ENCODE peak calls at places on chromosomes 16 and 17, in five cellular contexts. F is SK-N-SH, W is A549, N is fibroblast of lung, Y is heart left ventricle. X is an unnamed sample.

GRCh38 chr16:13702614-13703013 is 217.3 kb upstream of the ERCC4 start:
- DNase-seq in N (no peak), F (no peak), Y (no peak), W (no peak), X (no peak)

GRCh38 chr16:83533193-83533592 is 274.6 kb upstream of the HSBP1 start:
- DNase-seq in Y (no peak), N (no peak), W (no peak), F (no peak), X (no peak)

GRCh38 chr16:23080329-23080728 is 68.9 kb downstream of the USP31 start:
- DNase-seq in N (no peak), W (no peak), Y (no peak), F (no peak), X (no peak)

GRCh38 chr17:72422505-72423285 is 301.9 kb downstream of the SOX9 start:
- DNase-seq in W (peak; percentile 97), F (peak; percentile 71), N (peak; percentile 79), Y (peak; percentile 32), X (no peak)

GRCh38 chr17:1000597-1001490 is 3.9 kb downstream of the TIMM22 start:
- DNase-seq in N (peak; percentile 83), W (no peak), Y (peak; percentile 43), F (no peak), X (no peak)

GRCh38 chr17:44911133-44912001 is 3.9 kb downstream of the GFAP start:
- DNase-seq in F (peak; percentile 77), N (peak; percentile 44), Y (peak; percentile 63), W (peak; percentile 95), X (peak; percentile 85)

GRCh38 chr16:80932725-80933124 is 74.0 kb downstream of the CMC2 start:
- DNase-seq in Y (peak; percentile 62), N (peak; percentile 64), W (no peak), F (peak; percentile 37), X (no peak)

GRCh38 chr16:12210925-12211869 is 234.7 kb downstream of the SNX29 start:
- DNase-seq in F (no peak), Y (no peak), W (no peak), N (no peak), X (no peak)

GRCh38 chr17:43701318-43701743 is 39.6 kb upstream of the MEOX1 start:
- DNase-seq in Y (no peak), F (no peak), W (no peak), N (peak; percentile 57), X (no peak)

GRCh38 chr16:76292218-76292617 is 15.0 kb downstream of the CNTNAP4 start:
- DNase-seq in W (no peak), Y (no peak), F (no peak), N (no peak), X (no peak)

GRCh38 chr17:73071387-73071999 is 21.0 kb downstream of the SLC39A11 start:
- DNase-seq in Y (no peak), F (no peak), N (peak; percentile 60), W (no peak), X (no peak)

GRCh38 chr17:77869665-77870132 is 88.8 kb upstream of the TNRC6C start:
- DNase-seq in Y (no peak), N (no peak), W (no peak), F (no peak), X (no peak)

GRCh38 chr17:55710829-55711496 is 11.7 kb downstream of the TMEM100 start:
- DNase-seq in W (no peak), N (no peak), F (no peak), Y (no peak), X (no peak)

GRCh38 chr17:45997166-45997565 is 1.9 kb upstream of the STH start:
- DNase-seq in W (no peak), Y (no peak), N (no peak), F (no peak), X (no peak)

GRCh38 chr17:76641501-76641900 is 2.1 kb downstream of the ST6GALNAC1 start:
- DNase-seq in N (no peak), Y (no peak), F (no peak), W (peak; percentile 71), X (no peak)

GRCh38 chr17:10745231-10745630 is 15.4 kb upstream of the TMEM220 start:
- DNase-seq in F (no peak), W (no peak), Y (no peak), N (no peak), X (no peak)

GRCh38 chr17:82213251-82214011 is 789 bp upstream of the CCDC57 start:
- DNase-seq in Y (no peak), W (peak; percentile 97), N (peak; percentile 69), F (peak; percentile 97), X (peak; percentile 76)

GRCh38 chr16:87993901-87994300 is 42.7 kb downstream of the BANP start:
- DNase-seq in W (no peak), Y (no peak), F (no peak), N (no peak), X (no peak)

GRCh38 chr17:71496552-71496951 is 624.3 kb upstream of the SOX9 start:
- DNase-seq in W (no peak), F (no peak), N (no peak), Y (no peak), X (no peak)

GRCh38 chr16:8795096-8795495 is 2.3 kb downstream of the TMEM186 start:
- DNase-seq in N (no peak), F (no peak), Y (no peak), W (peak; percentile 48), X (no peak)

GRCh38 chr16:88673685-88674398 is 11.0 kb upstream of the MVD start:
- DNase-seq in F (no peak), Y (no peak), W (no peak), N (no peak), X (no peak)

GRCh38 chr17:31488264-31488981 is 96.9 kb downstream of the RAB11FIP4 start:
- DNase-seq in Y (no peak), N (no peak), F (peak; percentile 68), W (no peak), X (no peak)

GRCh38 chr16:87487361-87487924 is 5.4 kb downstream of the ZCCHC14 start:
- DNase-seq in W (no peak), F (no peak), Y (no peak), N (no peak), X (no peak)

GRCh38 chr16:29811170-29811895 is 660 bp upstream of the PRRT2 start:
- DNase-seq in Y (peak; percentile 98), F (peak; percentile 88), N (peak; percentile 98), W (peak; percentile 93), X (peak; percentile 98)

GRCh38 chr16:29809850-29810698 is 1.9 kb upstream of the PRRT2 start:
- DNase-seq in F (no peak), W (no peak), Y (no peak), N (no peak), X (peak; percentile 55)

GRCh38 chr16:29809031-29809747 is 2.8 kb upstream of the PRRT2 start:
- DNase-seq in F (no peak), W (no peak), N (no peak), Y (no peak), X (no peak)

GRCh38 chr16:29811896-29812665 is at the start of gene PRRT2:
- DNase-seq in N (no peak), Y (peak; percentile 72), F (peak; percentile 86), W (no peak), X (peak; percentile 93)

DNA sequence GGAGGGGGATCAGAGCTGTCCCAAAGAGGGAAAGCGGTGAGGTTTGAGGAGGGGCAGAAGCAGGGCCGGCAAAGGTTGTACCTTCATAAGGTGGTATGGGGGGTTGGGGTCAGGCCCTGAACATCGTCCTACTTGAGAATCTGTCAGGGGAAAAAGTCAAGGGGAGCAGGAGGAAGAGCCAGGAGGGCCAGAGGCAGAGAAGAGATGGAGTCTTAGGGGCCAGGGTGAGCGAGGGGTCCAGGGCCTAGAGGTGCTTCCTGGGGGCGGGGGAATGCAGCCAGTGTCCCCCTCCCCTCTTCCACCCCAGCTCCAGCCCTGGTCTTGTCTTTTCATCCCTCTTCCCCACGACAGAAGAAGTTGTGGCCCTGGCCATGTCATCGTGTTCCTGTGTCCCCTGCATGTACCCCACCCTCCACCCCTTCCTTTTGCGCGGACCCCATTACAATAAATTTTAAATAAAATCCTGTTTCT is 1.3 kb upstream of the PRRT2 start:
- DNase-seq in Y (no peak), F (no peak), W (no peak), N (no peak), X (no peak)
- H3K4me3 ChIP-seq in Y (peak overlapping the region; percentile 67), F (peak overlapping the region; percentile 68), W (no peak overlapping the region), N (peak overlapping the region; percentile 77), X (peak overlapping the region; percentile 78)

GRCh38 chr16:35745191-35745590 is 2285.8 kb downstream of the TP53TG3F start:
- DNase-seq in N (no peak), W (no peak), Y (no peak), F (no peak), X (no peak)

GRCh38 chr16:35745821-35746248 is 2286.4 kb downstream of the TP53TG3F start:
- DNase-seq in Y (no peak), F (no peak), W (no peak), N (no peak), X (no peak)

GRCh38 chr16:35744716-35745115 is 2285.3 kb downstream of the TP53TG3F start:
- DNase-seq in F (no peak), W (no peak), N (no peak), Y (no peak), X (no peak)

GRCh38 chr16:35743101-35743692 is 2283.8 kb downstream of the TP53TG3F start:
- DNase-seq in N (no peak), Y (no peak), F (no peak), W (no peak), X (no peak)

DNA sequence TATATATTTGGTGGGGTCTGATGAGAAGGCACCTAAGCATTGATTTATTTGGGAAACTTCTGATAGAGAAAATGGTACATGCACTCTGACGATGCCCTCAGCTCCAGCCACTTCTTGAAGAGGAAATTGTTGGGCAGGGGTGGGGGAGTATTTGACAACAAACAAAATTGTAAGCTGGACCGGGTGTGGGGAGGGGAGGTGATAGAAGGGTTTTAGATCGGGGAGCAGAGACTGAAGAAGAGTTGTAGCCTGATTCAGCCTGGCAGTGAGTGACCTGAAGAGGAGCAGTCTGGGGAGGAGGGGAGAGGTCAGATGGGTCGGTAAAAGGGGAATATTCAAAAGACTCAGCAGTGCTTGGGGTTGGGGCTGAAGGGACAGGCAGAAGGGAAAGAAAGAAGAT is 2284.7 kb downstream of the TP53TG3F start:
- DNase-seq in F (no peak), Y (no peak), N (no peak), W (no peak), X (no peak)
- H3K9me3 ChIP-seq in F (no peaks in the 10 kb centered on the region), Y (no peaks in the 10 kb centered on the region), N (no peaks in the 10 kb centered on the region), W (no peaks in the 10 kb centered on the region), X (no peaks in the 10 kb centered on the region)

GRCh38 chr17:28573966-28574480 is 2.7 kb downstream of the ALDOC start:
- DNase-seq in Y (no peak), W (no peak), N (no peak), F (no peak), X (no peak)
- TF ChIP-seq CTCF in Y (no peak), W (no peak), N (no peak), F (no peak), X (no peak)

DNA sequence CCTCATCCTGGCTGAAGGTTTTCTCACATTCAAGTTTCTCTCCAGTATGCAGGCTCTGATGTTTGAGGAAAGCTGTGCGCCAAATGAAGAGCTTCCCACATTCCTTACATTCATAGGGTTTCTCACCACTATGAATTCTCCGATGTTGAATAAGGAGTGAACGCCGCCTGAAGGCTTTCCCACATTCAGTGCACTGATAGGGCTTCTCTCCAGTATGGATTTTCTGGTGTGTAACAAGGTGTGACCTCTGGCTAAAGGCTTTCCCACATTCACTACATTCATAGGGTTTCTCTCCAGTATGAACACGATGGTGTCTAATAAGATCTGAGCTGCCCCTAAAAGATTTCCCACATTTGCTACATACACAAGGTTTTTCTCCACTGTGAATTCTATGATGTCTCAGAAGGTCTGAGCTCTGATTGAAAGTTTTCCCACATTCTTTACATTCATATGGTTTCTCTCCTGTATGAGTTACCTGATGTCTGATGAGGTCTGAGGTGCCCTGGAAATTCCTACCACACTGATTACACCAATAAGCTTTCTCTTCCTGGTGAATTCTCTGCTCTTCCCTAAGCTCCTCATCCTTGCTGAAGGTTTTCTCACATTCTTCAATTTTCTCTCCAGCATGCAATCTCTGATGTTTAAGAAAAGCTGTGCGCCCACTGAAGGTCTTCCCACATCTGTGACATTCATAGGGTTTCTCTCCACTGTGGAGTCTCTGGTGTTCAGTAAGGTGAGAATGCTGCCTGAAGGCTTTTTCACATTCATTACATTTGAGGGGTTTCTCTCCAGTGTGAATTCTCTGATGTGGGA is 8.9 kb downstream of the ZNF594 start:
- DNase-seq in N (no peak), F (no peak), W (no peak), Y (no peak), X (no peak)
- H3K4me3 ChIP-seq in N (no peak overlapping the region), F (no peak overlapping the region), W (no peak overlapping the region), Y (no peak overlapping the region), X (no peak overlapping the region)